ENCODE peak calls at places on chromosomes 7 and 10, in ten cellular contexts. R is A549, G is endothelial cell of umbilical vein, P is endothelial cell, X is colonic mucosa, H is upper lobe of left lung, D is fibroblast of mammary gland, N is tibial artery, Z is left ventricle myocardium inferior, I is GM23338. S is an unnamed sample.

GRCh38 chr10:110529596-110530011 is 31.9 kb downstream of the DUSP5 start:
- DNase-seq in N (no peak), D (no peak), G (no peak), H (no peak), P (no peak), R (no peak), X (no peak), Z (no peak), I (peak; percentile 79), S (peak; percentile 31)

GRCh38 chr10:119386666-119387065 is 155.9 kb downstream of the RGS10 start:
- DNase-seq in Z (no peak), X (no peak), I (no peak), R (no peak), H (no peak), D (no peak), P (no peak), G (no peak), N (no peak), S (no peak)

GRCh38 chr10:72274730-72275350 is 1.1 kb downstream of the DDIT4 start:
- DNase-seq in P (peak; percentile 67), I (peak; percentile 77), N (peak; percentile 91), Z (peak; percentile 72), D (peak; percentile 57), G (peak; percentile 79), X (peak; percentile 87), H (peak; percentile 96), R (peak; percentile 80), S (peak; percentile 80)

GRCh38 chr10:69383485-69384089 is 33.1 kb downstream of the TACR2 start:
- DNase-seq in I (no peak), G (no peak), Z (peak; percentile 46), H (no peak), R (peak; percentile 35), D (peak; percentile 88), P (no peak), X (no peak), N (no peak), S (no peak)

GRCh38 chr10:129968937-129969527 is 5.0 kb upstream of the EBF3 start:
- DNase-seq in R (peak; percentile 56), X (peak; percentile 44), Z (no peak), P (peak; percentile 92), N (peak; percentile 75), H (peak; percentile 81), D (peak; percentile 52), I (peak; percentile 92), G (peak; percentile 36), S (no peak)

GRCh38 chr7:113921363-113921762 is 2.6 kb upstream of the PPP1R3A start:
- DNase-seq in X (no peak), H (no peak), Z (no peak), N (no peak), P (no peak), D (no peak), I (no peak), G (no peak), R (no peak), S (no peak)

GRCh38 chr10:103619424-103620356 is 126.2 kb downstream of the NEURL1 start:
- DNase-seq in R (no peak), G (no peak), N (no peak), P (no peak), X (no peak), I (no peak), D (no peak), H (peak; percentile 66), Z (no peak), S (no peak)

GRCh38 chr10:28595618-28596017 is 62.7 kb downstream of the WAC start:
- DNase-seq in D (no peak), G (no peak), I (no peak), H (no peak), N (no peak), P (no peak), X (no peak), R (no peak), Z (no peak), S (no peak)

GRCh38 chr7:45683556-45684148 is 109.5 kb downstream of the ADCY1 start:
- DNase-seq in N (peak; percentile 29), D (no peak), H (peak; percentile 24), G (no peak), Z (no peak), P (no peak), R (no peak), X (no peak), I (no peak), S (no peak)

GRCh38 chr10:61786728-61787127 is 114.8 kb upstream of the ARID5B start:
- DNase-seq in R (no peak), P (no peak), I (no peak), H (no peak), Z (no peak), N (no peak), X (no peak), D (peak; percentile 85), G (peak; percentile 50), S (no peak)

GRCh38 chr7:15603124-15603523 is 41.3 kb upstream of the AGMO start:
- DNase-seq in H (no peak), R (no peak), Z (no peak), G (no peak), X (no peak), D (peak; percentile 47), I (no peak), N (no peak), P (no peak), S (no peak)

GRCh38 chr10:105974803-105975456 is 1189.6 kb downstream of the SORCS1 start:
- DNase-seq in D (peak; percentile 11), I (peak; percentile 75), Z (no peak), R (peak; percentile 2), X (no peak), G (no peak), P (peak; percentile 31), H (no peak), N (no peak), S (no peak)

GRCh38 chr10:44689368-44689767 is 221.8 kb upstream of the TMEM72 start:
- DNase-seq in N (no peak), D (peak; percentile 40), H (no peak), R (no peak), P (no peak), X (no peak), Z (no peak), G (no peak), I (peak; percentile 68), S (no peak)
- TF ChIP-seq CTCF in N (no peak), D (peak; percentile 55), H (no peak), R (no peak), P (no peak), X (no peak), Z (no peak), G (no peak), I (peak; percentile 45), S (no peak)

GRCh38 chr7:116863168-116863670 is 832 bp downstream of the CAPZA2 start:
- DNase-seq in N (peak; percentile 67), I (peak; percentile 52), D (peak; percentile 22), X (peak; percentile 28), H (peak; percentile 19), Z (peak; percentile 18), R (peak; percentile 31), P (peak; percentile 19), G (peak; percentile 67), S (no peak)
- TF ChIP-seq CTCF in N (no peak), I (peak; percentile 10), D (peak; percentile 10), X (no peak), H (no peak), Z (no peak), R (no peak), P (no peak), G (no peak), S (no peak)

DNA sequence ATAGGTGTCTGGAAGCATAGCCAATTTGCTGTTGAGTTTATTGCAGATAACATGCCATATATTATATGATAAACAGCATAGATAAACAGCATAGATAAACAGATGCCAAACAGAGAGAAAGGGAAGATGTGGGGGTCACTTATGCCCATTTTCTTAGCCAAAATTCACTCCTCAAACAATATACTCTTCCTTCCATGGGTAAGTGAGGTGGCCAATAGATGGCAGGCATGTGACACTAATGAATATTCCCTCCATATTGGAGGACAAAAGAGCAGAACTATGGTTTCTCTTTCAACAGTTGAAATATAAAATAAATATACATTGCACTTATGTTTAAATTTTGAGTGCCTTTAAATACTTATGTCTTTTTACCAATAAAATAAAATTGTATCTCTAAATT is 1212.8 kb downstream of the REEP3 start:
- DNase-seq in X (peak; percentile 25), G (peak; percentile 69), P (peak; percentile 25), Z (no peak), N (no peak), D (no peak), R (peak; percentile 45), I (peak; percentile 47), H (no peak), S (no peak)
- TF ChIP-seq CTCF in X (peak; percentile 24), G (peak; percentile 41), P (no peak), Z (peak; percentile 27), N (peak; percentile 18), D (no peak), R (peak; percentile 42), I (peak; percentile 62), H (peak; percentile 10), S (no peak)

DNA sequence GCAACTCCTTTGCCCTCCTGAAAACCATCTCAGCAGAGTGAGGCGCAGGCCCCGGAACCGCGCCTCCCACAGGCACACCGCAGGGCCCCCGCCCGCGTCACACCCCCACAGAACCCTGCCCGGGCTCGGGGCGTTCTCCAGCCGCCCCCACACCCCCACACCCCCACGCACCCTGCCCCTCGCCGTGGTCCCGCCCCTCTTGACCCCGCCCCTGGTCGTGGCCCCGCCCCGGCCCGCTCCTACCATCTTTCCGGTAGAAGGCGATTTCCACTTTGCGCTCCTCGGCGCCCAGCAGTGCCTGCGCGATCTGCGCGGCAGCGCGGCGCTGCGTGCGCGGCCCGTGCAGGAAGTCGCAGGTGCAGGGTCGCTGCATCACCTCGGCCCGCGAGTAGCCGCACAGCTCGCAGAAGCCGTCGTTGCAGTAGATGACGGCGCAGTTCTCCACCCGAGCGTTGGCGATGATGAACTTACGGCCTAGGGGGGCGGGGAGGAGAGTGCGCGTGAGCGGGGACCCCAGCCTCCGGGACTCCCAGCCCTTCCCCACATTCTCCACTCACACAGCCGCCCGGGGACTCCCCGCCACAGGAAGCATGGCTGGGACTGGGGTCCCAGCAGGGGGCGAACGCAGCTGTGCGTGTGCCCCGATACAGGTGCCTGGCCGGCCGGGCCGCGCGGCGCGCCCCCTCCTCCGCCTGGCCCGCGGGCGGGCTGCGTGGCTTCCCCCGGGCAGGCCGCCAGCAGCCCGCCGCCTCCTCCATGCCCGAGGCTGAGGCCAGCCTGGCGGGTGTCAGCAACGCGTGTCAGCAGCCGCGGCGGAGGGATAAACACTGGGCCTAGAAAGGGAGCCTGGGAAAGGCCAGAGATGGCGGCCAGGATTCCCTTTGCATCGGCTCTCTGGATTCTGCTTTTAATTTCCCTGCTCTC is 3.4 kb downstream of the KCNH2 start:
- DNase-seq in N (no peak), X (peak; percentile 87), H (peak; percentile 95), I (peak; percentile 54), Z (peak; percentile 71), P (peak; percentile 36), R (peak; percentile 44), D (no peak), G (peak; percentile 12), S (peak; percentile 52)
- TF ChIP-seq CTCF in N (no peak), X (no peak), H (peak; percentile 43), I (peak; percentile 14), Z (peak; percentile 41), P (peak; percentile 50), R (peak; percentile 40), D (no peak), G (peak; percentile 35), S (no peak)

S was measured in natural killer cell.